ENCODE peak calls at places on chromosomes 4 and X, in nine cellular contexts. Z is posterior cingulate gyrus; M is brain microvascular endothelial cell; N is CD4-positive, CD25-positive, alpha-beta regulatory T cell; Q is stimulated activated CD4-positive, alpha-beta T cell treated with anti-CD3 and anti-CD28 coated beads, Interleukin-2, amount 100 ng/mL, for 48 hours; A is sigmoid colon; F is activated CD4-positive, alpha-beta T cell treated with anti-CD3 and anti-CD28 coated beads, Interleukin-2, amount 10 ng/mL, durations not matched to agents 7 days and 5 days; W is lower leg skin; O is hippocampal formation. Y is an unnamed sample.

GRCh38 chrX:154980330-154981115 is 42.0 kb downstream of the F8 start:
- DNase-seq in Z (peak; percentile 23), M (peak; percentile 57), N (peak; percentile 79), Q (peak; percentile 72), A (peak; percentile 83), F (peak; percentile 80), W (peak; percentile 91), O (peak; percentile 24), Y (peak; percentile 41)

GRCh38 chrX:23799469-23800065 is 16.6 kb downstream of the SAT1 start:
- DNase-seq in Z (no peak), M (no peak), N (no peak), Q (no peak), A (no peak), F (no peak), W (no peak), O (no peak), Y (no peak)

GRCh38 chrX:129649268-129650182 is 5.2 kb downstream of the APLN start:
- DNase-seq in Z (no peak), M (peak; percentile 24), N (no peak), Q (no peak), A (no peak), F (no peak), W (peak; percentile 70), O (no peak), Y (no peak)

GRCh38 chrX:37876716-37877115 is 29.3 kb upstream of the DYNLT3 start:
- DNase-seq in Z (no peak), M (no peak), N (no peak), Q (no peak), A (no peak), F (no peak), W (no peak), O (no peak), Y (no peak)

GRCh38 chr4:54723220-54723619 is 65.5 kb downstream of the KIT start:
- DNase-seq in Z (no peak), M (no peak), N (no peak), Q (no peak), A (no peak), F (no peak), W (no peak), O (no peak), Y (no peak)

GRCh38 chrX:3252744-3253143 is 93.7 kb downstream of the MXRA5 start:
- DNase-seq in Z (no peak), M (no peak), N (no peak), Q (no peak), A (no peak), F (no peak), W (no peak), O (peak; percentile 1), Y (no peak)

GRCh38 chr4:130479020-130479419 is 1383.1 kb downstream of the C4orf33 start:
- DNase-seq in Z (no peak), M (no peak), N (no peak), Q (no peak), A (no peak), F (no peak), W (no peak), O (no peak), Y (no peak)

GRCh38 chr4:128686810-128687209 is 122.7 kb upstream of the JADE1 start:
- DNase-seq in Z (no peak), M (no peak), N (no peak), Q (no peak), A (no peak), F (no peak), W (no peak), O (no peak), Y (no peak)

GRCh38 chr4:140704964-140705363 is 51.2 kb downstream of the TBC1D9 start:
- DNase-seq in Z (no peak), M (no peak), N (no peak), Q (no peak), A (no peak), F (no peak), W (no peak), O (no peak), Y (no peak)

GRCh38 chr4:147244786-147245185 is 236.1 kb upstream of the EDNRA start:
- DNase-seq in Z (no peak), M (no peak), N (no peak), Q (no peak), A (no peak), F (no peak), W (no peak), O (no peak), Y (no peak)

GRCh38 chr4:3375688-3376087 is 66.1 kb upstream of the HGFAC start:
- DNase-seq in Z (no peak), M (peak; percentile 87), N (no peak), Q (no peak), A (peak; percentile 58), F (no peak), W (no peak), O (no peak), Y (no peak)

GRCh38 chrX:132216283-132216682 is 3.0 kb downstream of the RAP2C start:
- DNase-seq in Z (no peak), M (no peak), N (no peak), Q (no peak), A (no peak), F (no peak), W (no peak), O (no peak), Y (no peak)

GRCh38 chr4:42371306-42372063 is 25.8 kb upstream of the SHISA3 start:
- DNase-seq in Z (no peak), M (peak; percentile 67), N (peak; percentile 3), Q (no peak), A (no peak), F (peak; percentile 23), W (no peak), O (no peak), Y (no peak)

GRCh38 chr4:104421576-104421975 is 73.1 kb downstream of the CXXC4 start:
- DNase-seq in Z (no peak), M (no peak), N (no peak), Q (no peak), A (no peak), F (no peak), W (no peak), O (no peak), Y (no peak)

GRCh38 chr4:16197842-16198241 is 28.4 kb downstream of the TAPT1 start:
- DNase-seq in Z (no peak), M (no peak), N (no peak), Q (no peak), A (no peak), F (no peak), W (no peak), O (no peak), Y (no peak)

GRCh38 chr4:27861381-27861787 is 1000.7 kb downstream of the STIM2 start:
- DNase-seq in Z (no peak), M (peak; percentile 67), N (no peak), Q (no peak), A (no peak), F (no peak), W (no peak), O (peak; percentile 36), Y (no peak)

GRCh38 chr4:40316333-40316781 is 18.8 kb upstream of the CHRNA9 start:
- DNase-seq in Z (no peak), M (peak; percentile 90), N (peak; percentile 65), Q (no peak), A (peak; percentile 44), F (peak; percentile 65), W (peak; percentile 0), O (no peak), Y (no peak)

GRCh38 chrX:9144643-9145290 is 110.8 kb upstream of the FAM9B start:
- DNase-seq in Z (no peak), M (no peak), N (no peak), Q (no peak), A (no peak), F (no peak), W (no peak), O (no peak), Y (no peak)

GRCh38 chr4:122833999-122834398 is 7.4 kb downstream of the FGF2 start:
- DNase-seq in Z (no peak), M (no peak), N (no peak), Q (no peak), A (no peak), F (no peak), W (no peak), O (no peak), Y (no peak)

GRCh38 chrX:74902806-74903205 is 22.4 kb downstream of the NEXMIF start:
- DNase-seq in Z (no peak), M (no peak), N (no peak), Q (no peak), A (no peak), F (no peak), W (no peak), O (no peak), Y (no peak)

Y was measured in breast epithelium.